ENCODE peak calls at places on chromosomes 2 and 18, in six cellular contexts. G is HCT116, T is endothelial cell of umbilical vein, M is IMR-90, E is H1, I is esophagus squamous epithelium. C is an unnamed sample.

GRCh38 chr2:55338268-55338667 is 69.2 kb upstream of the MTIF2 start:
- DNase-seq in G (no peak), T (no peak), M (peak; percentile 67), E (no peak), I (no peak), C (no peak)

GRCh38 chr2:229943171-229943570 is 20.9 kb downstream of the FBXO36 start:
- DNase-seq in G (no peak), T (no peak), M (no peak), E (no peak), I (no peak), C (no peak)

GRCh38 chr2:180677200-180677599 is 303.2 kb upstream of the UBE2E3 start:
- DNase-seq in G (no peak), T (no peak), M (no peak), E (no peak), I (no peak), C (no peak)

GRCh38 chr2:109499549-109499948 is 114.2 kb downstream of the SEPTIN10 start:
- DNase-seq in G (no peak), T (no peak), M (no peak), E (no peak), I (no peak), C (peak; percentile 48)

GRCh38 chr2:59025157-59025757 is 784.1 kb upstream of the FANCL start:
- DNase-seq in G (peak; percentile 8), T (peak; percentile 8), M (peak; percentile 26), E (peak; percentile 81), I (no peak), C (no peak)

GRCh38 chr18:26450989-26451682 is 97.2 kb downstream of the KCTD1 start:
- DNase-seq in G (no peak), T (no peak), M (no peak), E (no peak), I (no peak), C (no peak)

GRCh38 chr2:174635015-174635593 is 37.5 kb upstream of the WIPF1 start:
- DNase-seq in G (no peak), T (no peak), M (no peak), E (no peak), I (no peak), C (no peak)

GRCh38 chr2:158395166-158395565 is 61.4 kb downstream of the CCDC148 start:
- DNase-seq in G (no peak), T (no peak), M (no peak), E (no peak), I (no peak), C (no peak)

GRCh38 chr2:183925281-183925680 is 673.0 kb upstream of the ZNF804A start:
- DNase-seq in G (no peak), T (no peak), M (no peak), E (no peak), I (no peak), C (no peak)

GRCh38 chr2:58449286-58450010 is 208.3 kb upstream of the FANCL start:
- DNase-seq in G (no peak), T (no peak), M (no peak), E (no peak), I (no peak), C (no peak)

GRCh38 chr2:69077224-69077953 is 64.4 kb downstream of the ANTXR1 start:
- DNase-seq in G (no peak), T (no peak), M (no peak), E (no peak), I (no peak), C (no peak)

GRCh38 chr18:79954791-79955190 is 3.3 kb upstream of the SLC66A2 start:
- DNase-seq in G (no peak), T (no peak), M (no peak), E (no peak), I (no peak), C (no peak)

GRCh38 chr2:20291846-20292408 is 58.7 kb downstream of the PUM2 start:
- DNase-seq in G (no peak), T (no peak), M (no peak), E (no peak), I (no peak), C (no peak)

GRCh38 chr2:137929504-137929886 is 34.8 kb upstream of the HNMT start:
- DNase-seq in G (no peak), T (no peak), M (no peak), E (no peak), I (no peak), C (no peak)

GRCh38 chr2:209322041-209322440 is 101.8 kb upstream of the MAP2 start:
- DNase-seq in G (no peak), T (no peak), M (no peak), E (no peak), I (no peak), C (no peak)

GRCh38 chr2:38108907-38109731 is 33.2 kb upstream of the CYP1B1 start:
- DNase-seq in G (no peak), T (no peak), M (no peak), E (no peak), I (no peak), C (no peak)

GRCh38 chr2:38107738-38108410 is 31.9 kb upstream of the CYP1B1 start:
- DNase-seq in G (no peak), T (no peak), M (no peak), E (no peak), I (no peak), C (no peak)

GRCh38 chr2:38113036-38113435 is 37.1 kb upstream of the CYP1B1 start:
- DNase-seq in G (no peak), T (no peak), M (no peak), E (no peak), I (no peak), C (no peak)

GRCh38 chr2:38106420-38107182 is 30.6 kb upstream of the CYP1B1 start:
- DNase-seq in G (no peak), T (peak; percentile 47), M (peak; percentile 71), E (no peak), I (no peak), C (no peak)

GRCh38 chr2:38109732-38110181 is 33.8 kb upstream of the CYP1B1 start:
- DNase-seq in G (no peak), T (no peak), M (no peak), E (no peak), I (no peak), C (no peak)
- TF ChIP-seq POLR2A in G (no peak), T (no peak), M (no peak), E (no peak), I (no peak), C (no peak)

GRCh38 chr18:47226660-47227059 is 24.8 kb downstream of the SKOR2 start:
- DNase-seq in G (no peak), T (no peak), M (no peak), E (no peak), I (no peak), C (no peak)
- H3K27me3 ChIP-seq in G (peaks cover 66% of the 10 kb centered on the region), T (no peaks in the 10 kb centered on the region), M (peaks cover 2% of the 10 kb centered on the region), E (no peaks in the 10 kb centered on the region), I (no peaks in the 10 kb centered on the region), C (peaks cover 16% of the 10 kb centered on the region)

GRCh38 chr2:200585730-200586643 is at the start of gene AOX1:
- DNase-seq in G (no peak), T (peak; percentile 53), M (peak; percentile 45), E (peak; percentile 87), I (no peak), C (peak; percentile 26)
- TF ChIP-seq POLR2A in G (no peak), T (no peak), M (no peak), E (peak; percentile 71), I (peak; percentile 34), C (no peak)

DNA sequence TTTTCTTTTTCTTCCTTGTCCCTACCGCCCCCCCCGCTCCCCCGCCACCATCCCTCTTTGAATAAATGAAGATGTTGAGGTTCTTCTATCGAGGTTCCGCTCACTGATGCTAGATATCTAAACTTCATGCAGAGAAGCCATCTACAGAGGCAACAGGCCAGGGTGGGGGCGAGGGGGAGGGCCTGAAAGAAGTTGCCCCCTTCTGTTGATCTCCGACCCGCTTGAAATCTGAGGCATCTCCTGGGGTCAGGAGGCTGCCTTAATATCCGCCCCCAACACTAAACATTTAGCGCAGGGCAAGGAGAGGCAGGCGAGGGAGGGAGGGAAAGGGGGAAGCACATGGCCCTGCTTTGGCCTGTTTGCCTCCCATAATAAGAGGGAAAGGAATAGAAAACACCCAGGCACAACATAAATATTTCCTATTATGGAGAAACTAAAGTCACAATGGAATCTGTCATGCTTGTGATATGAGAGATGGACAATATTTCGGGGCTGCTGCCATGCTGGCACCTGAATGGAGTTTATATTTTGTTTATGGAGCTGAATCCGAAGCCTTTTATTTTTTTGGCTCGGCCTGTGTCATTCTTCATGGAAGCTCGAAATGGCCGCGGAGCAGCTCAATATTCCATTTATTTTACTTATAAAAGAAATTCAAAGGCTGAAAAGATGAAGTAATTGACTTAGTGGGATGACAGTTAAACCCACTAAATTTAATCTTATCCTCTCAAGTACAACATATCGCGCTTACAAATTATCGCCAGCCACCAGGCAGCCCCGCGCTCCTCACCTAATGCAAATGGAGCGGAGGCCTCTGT is 221.1 kb downstream of the INSIG2 start:
- DNase-seq in G (no peak), T (peak; percentile 44), M (no peak), E (no peak), I (no peak), C (no peak)
- H3K27me3 ChIP-seq in G (no peaks in the 10 kb centered on the region), T (no peaks in the 10 kb centered on the region), M (peaks cover 3% of the 10 kb centered on the region), E (peaks cover 3% of the 10 kb centered on the region), I (no peaks in the 10 kb centered on the region), C (peaks cover 40% of the 10 kb centered on the region)

DNA sequence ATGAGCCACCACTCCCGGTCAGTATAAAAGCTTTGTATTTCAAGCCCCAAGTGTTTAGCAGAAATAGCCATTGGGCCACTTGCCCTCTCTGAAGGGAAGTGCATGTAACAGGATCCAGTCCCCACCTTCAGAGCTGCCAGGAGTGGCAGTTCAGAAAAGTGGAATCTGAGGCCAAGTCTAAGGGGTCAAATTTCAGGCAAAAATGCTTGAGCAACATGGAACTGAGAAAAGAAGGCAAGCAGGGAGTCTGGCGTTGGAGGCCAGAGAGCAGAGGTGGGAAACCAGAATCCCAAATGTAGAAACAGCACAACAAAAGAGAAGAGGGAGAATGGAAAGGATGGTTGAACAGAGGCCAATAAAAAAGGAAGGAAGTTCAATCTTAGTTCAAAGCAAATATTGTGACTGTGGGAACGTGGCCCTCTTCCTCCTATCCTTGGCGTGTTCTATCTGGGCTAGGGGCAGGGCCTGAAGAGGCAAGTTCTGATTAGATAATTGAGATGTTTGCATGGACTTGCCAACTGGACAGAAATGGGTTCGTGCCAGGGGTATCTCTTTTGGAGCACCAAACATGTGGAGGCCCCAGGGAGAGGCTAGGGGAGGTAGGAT is 102.2 kb downstream of the AP1S3 start:
- DNase-seq in G (no peak), T (peak; percentile 32), M (peak; percentile 11), E (peak; percentile 27), I (no peak), C (no peak)
- TF ChIP-seq POLR2A in G (no peak), T (no peak), M (no peak), E (no peak), I (no peak), C (no peak)